ENCODE peak calls at places on chromosomes 7 and 10, in eight cellular contexts. D is cardiac fibroblast, Y is non-pigmented ciliary epithelial cell, U is HuH-7, T is AG10803, I is NCI-H1105 treated with DMSO at 0.1 percent for 48 hours, A is caudate nucleus, K is LHCN-M2. C is an unnamed sample.

GRCh38 chr7:49848211-49848841 is 74.9 kb downstream of the VWC2 start:
- DNase-seq in T (no peak), U (no peak), D (no peak), K (no peak), I (no peak), Y (no peak), A (no peak), C (no peak)

GRCh38 chr7:128110641-128111365 is 79.6 kb upstream of the LRRC4 start:
- DNase-seq in Y (no peak), D (no peak), U (no peak), A (no peak), K (no peak), I (no peak), T (no peak), C (no peak)

GRCh38 chr7:2974093-2974819 is 69.4 kb downstream of the CARD11 start:
- DNase-seq in I (no peak), D (no peak), Y (no peak), U (no peak), K (no peak), T (no peak), A (no peak), C (no peak)

GRCh38 chr7:37081436-37081835 is 357.1 kb upstream of the AOAH start:
- DNase-seq in U (no peak), K (no peak), Y (no peak), I (peak; percentile 29), T (no peak), A (no peak), D (peak; percentile 10), C (no peak)

GRCh38 chr10:97427571-97428179 is 1.7 kb downstream of the PGAM1 start:
- DNase-seq in K (peak; percentile 31), Y (no peak), I (no peak), A (no peak), D (peak; percentile 33), T (peak; percentile 59), U (no peak), C (no peak)

GRCh38 chr10:124278356-124278755 is 140.4 kb downstream of the OAT start:
- DNase-seq in I (no peak), T (no peak), U (no peak), K (no peak), Y (no peak), D (no peak), A (no peak), C (no peak)

GRCh38 chr7:65250697-65251395 is 122.8 kb upstream of the ZNF92 start:
- DNase-seq in I (no peak), D (no peak), T (no peak), A (no peak), Y (no peak), K (no peak), U (no peak), C (no peak)

GRCh38 chr7:38070718-38071117 is 107.3 kb upstream of the STARD3NL start:
- DNase-seq in Y (no peak), K (peak; percentile 79), T (peak; percentile 0), D (peak; percentile 51), I (peak; percentile 42), A (no peak), U (no peak), C (no peak)

GRCh38 chr7:132553031-132553430 is 23.2 kb downstream of the PLXNA4 start:
- DNase-seq in U (no peak), K (no peak), T (no peak), D (no peak), Y (no peak), A (no peak), I (no peak), C (no peak)

GRCh38 chr10:110265573-110266193 is 39.0 kb downstream of the SMNDC1 start:
- DNase-seq in I (no peak), U (no peak), D (no peak), K (no peak), Y (no peak), T (no peak), A (no peak), C (no peak)

GRCh38 chr7:1534330-1535099 is 4.0 kb downstream of the MAFK start:
- DNase-seq in Y (no peak), D (no peak), I (no peak), K (no peak), T (no peak), U (no peak), A (no peak), C (no peak)

GRCh38 chr7:102925962-102926825 is 13.4 kb downstream of the LRRC17 start:
- DNase-seq in T (peak; percentile 60), D (peak; percentile 51), Y (no peak), I (no peak), U (no peak), K (peak; percentile 48), A (no peak), C (no peak)

GRCh38 chr10:16674147-16674703 is 143.0 kb downstream of the RSU1 start:
- DNase-seq in T (no peak), I (peak; percentile 50), Y (no peak), D (no peak), K (no peak), U (no peak), A (no peak), C (no peak)

GRCh38 chr10:86367339-86367951 is 850 bp upstream of the GRID1 start:
- DNase-seq in A (peak; percentile 44), T (no peak), U (no peak), I (no peak), Y (no peak), D (no peak), K (no peak), C (no peak)

GRCh38 chr10:32139223-32140073 is 83.2 kb upstream of the KIF5B start:
- DNase-seq in Y (peak; percentile 85), D (peak; percentile 93), K (peak; percentile 98), A (no peak), T (peak; percentile 91), U (peak; percentile 39), I (no peak), C (peak; percentile 85)

GRCh38 chr7:48280100-48280499 is 108.8 kb downstream of the ABCA13 start:
- DNase-seq in Y (peak; percentile 55), A (no peak), D (no peak), U (no peak), I (no peak), T (peak; percentile 83), K (peak; percentile 96), C (no peak)

GRCh38 chr10:99522511-99523250 is 10.1 kb upstream of the NKX2-3 start:
- DNase-seq in Y (no peak), A (no peak), T (no peak), U (peak; percentile 70), K (no peak), I (no peak), D (no peak), C (no peak)

GRCh38 chr7:29445736-29446135 is 117.9 kb upstream of the PRR15 start:
- DNase-seq in T (no peak), D (no peak), Y (no peak), I (no peak), U (no peak), K (no peak), A (no peak), C (no peak)

GRCh38 chr7:42071372-42072261 is 165.4 kb downstream of the GLI3 start:
- DNase-seq in D (peak; percentile 72), Y (no peak), I (no peak), A (no peak), K (peak; percentile 13), T (peak; percentile 68), U (no peak), C (no peak)

GRCh38 chr10:325282-325681 is 190.0 kb downstream of the ZMYND11 start:
- DNase-seq in K (no peak), Y (no peak), T (no peak), I (no peak), A (no peak), U (no peak), D (no peak), C (no peak)

GRCh38 chr10:106436123-106436740 is 728.3 kb downstream of the SORCS1 start:
- DNase-seq in U (no peak), A (no peak), T (peak; percentile 2), Y (no peak), D (no peak), K (no peak), I (no peak), C (peak; percentile 62)

GRCh38 chr7:105337529-105337928 is 51.2 kb downstream of the SRPK2 start:
- DNase-seq in Y (no peak), U (no peak), K (no peak), A (no peak), T (no peak), I (no peak), D (no peak), C (no peak)

GRCh38 chr7:2038876-2039728 is 193.6 kb downstream of the MAD1L1 start:
- DNase-seq in U (no peak), K (peak; percentile 47), Y (no peak), I (no peak), A (no peak), T (no peak), D (no peak), C (no peak)

GRCh38 chr7:17633099-17633498 is 307.2 kb downstream of the SNX13 start:
- DNase-seq in T (peak; percentile 71), K (peak; percentile 78), I (no peak), D (peak; percentile 53), A (no peak), U (no peak), Y (no peak), C (no peak)

GRCh38 chr7:123054357-123055133 is 59.0 kb upstream of the TAS2R16 start:
- DNase-seq in Y (no peak), D (no peak), I (no peak), U (no peak), A (no peak), T (no peak), K (no peak), C (no peak)

GRCh38 chr7:139648941-139649425 is 125.5 kb downstream of the CLEC2L start:
- DNase-seq in Y (no peak), D (no peak), U (no peak), K (no peak), A (no peak), T (no peak), I (no peak), C (no peak)

GRCh38 chr10:17474595-17474994 is 20.2 kb upstream of the ST8SIA6 start:
- DNase-seq in I (peak; percentile 0), U (no peak), T (no peak), D (peak; percentile 48), A (no peak), Y (no peak), K (peak; percentile 22), C (no peak)

GRCh38 chr7:88354999-88355398 is 48.3 kb upstream of the STEAP4 start:
- DNase-seq in K (no peak), D (no peak), T (no peak), Y (no peak), I (no peak), U (no peak), A (no peak), C (no peak)

GRCh38 chr10:3758491-3758970 is 26.5 kb downstream of the KLF6 start:
- DNase-seq in U (no peak), K (no peak), T (no peak), I (no peak), Y (no peak), A (no peak), D (no peak), C (no peak)

GRCh38 chr7:143256325-143256724 is 6.9 kb upstream of the GSTK1 start:
- DNase-seq in D (no peak), Y (no peak), K (no peak), A (no peak), U (no peak), T (no peak), I (no peak), C (no peak)

GRCh38 chr7:127588019-127588696 is at the start of gene ARF5:
- DNase-seq in I (peak; percentile 69), D (peak; percentile 88), U (peak; percentile 92), T (peak; percentile 79), K (peak; percentile 80), A (peak; percentile 80), Y (no peak), C (no peak)

GRCh38 chr10:119233821-119234220 is 26.4 kb downstream of the GRK5 start:
- DNase-seq in K (no peak), A (no peak), U (no peak), I (no peak), T (peak; percentile 24), Y (no peak), D (peak; percentile 78), C (no peak)

GRCh38 chr10:89466599-89467035 is 52.2 kb downstream of the IFIT5 start:
- DNase-seq in T (peak; percentile 46), U (peak; percentile 9), I (no peak), A (no peak), Y (peak; percentile 38), D (peak; percentile 69), K (peak; percentile 63), C (no peak)

GRCh38 chr10:75624632-75625031 is 193.2 kb downstream of the LRMDA start:
- DNase-seq in I (peak; percentile 65), A (no peak), U (no peak), D (no peak), T (no peak), K (no peak), Y (no peak), C (no peak)

C was measured in BJ.